ENCODE peak calls at places on chromosomes 11 and 22, in six cellular contexts. K, U, M, O, N and F are unnamed samples.

GRCh38 chr11:61912991-61913698 is 4.2 kb downstream of the RAB3IL1 start:
- DNase-seq in K (no peak), U (no peak), M (peak), O (no peak), N (no peak), F (no peak)

GRCh38 chr11:79678780-79679468 is 238.1 kb upstream of the TENM4 start:
- DNase-seq in K (peak), U (no peak), M (peak), O (no peak), N (no peak), F (no peak)

GRCh38 chr11:119550330-119550729 is 127.4 kb upstream of the THY1 start:
- DNase-seq in K (no peak), U (no peak), M (no peak), O (no peak), N (no peak), F (no peak)

GRCh38 chr11:126837581-126837980 is 163.0 kb downstream of the KIRREL3 start:
- DNase-seq in K (no peak), U (no peak), M (no peak), O (no peak), N (no peak), F (no peak)

GRCh38 chr11:66728760-66729385 is at the start of gene SPTBN2:
- DNase-seq in K (peak), U (peak), M (no peak), O (no peak), N (no peak), F (no peak)

GRCh38 chr22:37053310-37054077 is 2.0 kb downstream of the KCTD17 start:
- DNase-seq in K (no peak), U (no peak), M (no peak), O (no peak), N (no peak), F (no peak)

GRCh38 chr11:19398772-19399542 is 158.2 kb upstream of the E2F8 start:
- DNase-seq in K (no peak), U (no peak), M (no peak), O (no peak), N (no peak), F (no peak)

GRCh38 chr11:119895981-119896380 is 167.0 kb upstream of the NECTIN1 start:
- DNase-seq in K (no peak), U (no peak), M (no peak), O (no peak), N (no peak), F (no peak)

GRCh38 chr11:1162498-1163311 is 5.0 kb downstream of the MUC5AC start:
- DNase-seq in K (no peak), U (no peak), M (peak), O (no peak), N (no peak), F (no peak)

DNA sequence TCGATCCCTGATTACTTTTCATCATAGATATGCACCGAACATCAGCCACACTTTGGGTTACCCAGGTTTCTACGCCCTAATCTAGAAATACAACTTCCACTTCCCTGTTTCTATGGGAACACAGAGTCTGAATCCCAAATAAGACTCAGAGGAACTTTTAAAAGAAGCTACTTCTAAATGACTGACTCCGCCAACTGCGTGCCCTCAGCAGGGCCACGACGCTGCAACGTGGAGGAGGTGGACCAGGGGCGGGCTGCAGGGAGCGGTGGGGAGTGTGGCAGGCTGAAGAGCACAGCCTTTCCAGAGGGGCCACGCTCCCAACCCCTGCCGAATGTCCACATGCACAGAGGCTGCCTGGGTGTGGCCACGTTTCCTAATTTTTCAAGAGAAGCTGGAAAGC is 304.0 kb downstream of the SHANK2 start:
- DNase-seq in K (no peak), U (no peak), M (no peak), O (no peak), N (no peak), F (no peak)
- H3K9ac ChIP-seq in K (no peak), U (no peak), M (no peak), O (no peak), N (no peak), F (no peak)

GRCh38 chr11:75585271-75585670 is 23.2 kb downstream of the SERPINH1 start:
- DNase-seq in K (no peak), U (no peak), M (no peak), O (no peak), N (no peak), F (no peak)
- H3K9ac ChIP-seq in K (no peak), U (no peak), M (no peak), O (no peak), N (no peak), F (no peak)

DNA sequence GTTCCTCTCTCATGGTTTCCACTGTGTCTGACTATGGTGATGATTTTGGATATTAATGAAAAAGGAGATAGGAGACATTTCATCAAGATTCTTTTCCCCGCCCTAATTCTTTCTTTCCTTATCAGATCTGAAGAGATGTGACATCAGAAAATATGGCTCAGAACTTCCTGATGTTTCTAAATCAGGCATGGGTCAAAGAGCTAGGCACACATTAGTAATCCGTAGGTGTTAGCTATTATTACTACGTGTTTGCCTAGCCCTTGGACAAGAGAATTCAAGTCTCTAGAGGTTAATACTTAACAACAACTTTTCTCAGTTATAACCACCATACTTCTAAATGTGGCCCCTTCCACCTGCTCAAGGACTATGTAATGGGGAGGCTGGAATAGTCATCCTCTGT is 5.8 kb downstream of the JOSD1 start:
- DNase-seq in K (no peak), U (no peak), M (no peak), O (peak), N (no peak), F (no peak)
- H3K9ac ChIP-seq in K (no peak), U (no peak), M (no peak), O (peak), N (no peak), F (no peak)

GRCh38 chr11:16722945-16723344 is 15.5 kb upstream of the C11orf58 start:
- DNase-seq in K (no peak), U (no peak), M (no peak), O (no peak), N (no peak), F (no peak)
- H3K9ac ChIP-seq in K (no peak), U (no peak), M (no peak), O (no peak), N (no peak), F (no peak)

GRCh38 chr11:46351148-46351547 is 3.9 kb downstream of the DGKZ start:
- DNase-seq in K (no peak), U (no peak), M (no peak), O (no peak), N (no peak), F (no peak)
- H3K9ac ChIP-seq in K (no peak), U (peak), M (no peak), O (no peak), N (no peak), F (no peak)

DNA sequence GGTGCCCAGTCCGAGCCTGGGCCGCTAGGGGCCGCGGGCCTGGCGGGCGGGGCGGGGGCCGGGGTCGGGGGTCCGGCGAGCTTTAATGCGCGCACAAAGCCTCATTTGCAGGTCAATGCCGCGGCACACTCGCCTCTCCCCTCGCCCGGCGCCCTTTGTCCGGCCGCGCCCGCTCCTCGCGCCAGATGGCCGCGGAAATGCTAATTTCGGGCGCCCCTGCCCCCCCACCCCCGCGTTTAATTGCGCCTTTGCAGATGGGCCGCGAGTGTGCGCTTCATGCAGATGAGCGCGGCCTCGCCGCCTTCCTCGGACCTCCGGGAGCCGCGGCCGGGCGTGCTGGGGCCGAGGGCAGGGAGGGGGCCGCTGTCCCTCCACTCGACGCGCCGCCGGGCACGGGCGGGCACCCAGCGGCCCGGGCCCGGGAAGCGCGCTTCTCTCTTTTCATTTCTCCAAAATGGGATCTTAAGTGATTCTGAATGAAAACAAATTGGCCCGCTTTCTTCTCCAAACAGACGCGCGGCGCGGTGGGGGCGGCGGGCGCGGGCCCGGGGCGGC is 23.1 kb downstream of the CDKN1C start:
- DNase-seq in K (peak), U (no peak), M (no peak), O (no peak), N (no peak), F (no peak)
- H3K9ac ChIP-seq in K (no peak), U (no peak), M (no peak), O (no peak), N (no peak), F (no peak)

DNA sequence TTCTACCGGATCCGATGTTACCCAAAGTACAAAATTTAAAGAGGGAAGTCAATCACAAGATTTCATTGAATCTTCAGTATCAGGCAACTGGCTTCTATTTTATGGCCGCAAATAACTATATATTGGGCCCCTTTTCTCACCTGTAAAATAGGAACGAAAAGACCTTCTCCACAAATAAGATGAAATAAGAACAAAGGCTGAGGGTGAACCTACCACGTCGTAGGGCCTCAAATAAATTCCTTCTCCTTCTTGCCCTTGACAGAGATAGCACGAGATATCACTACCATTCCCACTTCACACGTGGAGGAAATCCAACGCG is 794 bp upstream of the EMSY start:
- DNase-seq in K (no peak), U (no peak), M (no peak), O (no peak), N (no peak), F (no peak)
- H3K9ac ChIP-seq in K (peak), U (peak), M (peak), O (peak), N (peak), F (peak)